ENCODE peak calls at places on chromosomes 16 and 17, in four cellular contexts. One of them, this sample, is unnamed.

GRCh38 chr16:79092846-79093245 is 507.7 kb downstream of the MAF start:
- DNase-seq in anterior cingulate cortex: no peak
- DNase-seq in posterior cingulate gyrus: no peak
- DNase-seq in left ventricle myocardium inferior: no peak
- DNase-seq in this sample: no peak

GRCh38 chr17:78541488-78542237 is 35.5 kb downstream of the DNAH17 start:
- DNase-seq in anterior cingulate cortex: no peak
- DNase-seq in posterior cingulate gyrus: no peak
- DNase-seq in left ventricle myocardium inferior: no peak
- DNase-seq in this sample: no peak

GRCh38 chr17:9079461-9080103 is 58.3 kb downstream of the NTN1 start:
- DNase-seq in anterior cingulate cortex: no peak
- DNase-seq in posterior cingulate gyrus: no peak
- DNase-seq in left ventricle myocardium inferior: no peak
- DNase-seq in this sample: no peak

GRCh38 chr16:55505333-55506015 is 3.4 kb upstream of the LPCAT2 start:
- DNase-seq in anterior cingulate cortex: no peak
- DNase-seq in posterior cingulate gyrus: no peak
- DNase-seq in left ventricle myocardium inferior: no peak
- DNase-seq in this sample: no peak

GRCh38 chr16:6576646-6577045 is 756.0 kb upstream of the RBFOX1 start:
- DNase-seq in anterior cingulate cortex: no peak
- DNase-seq in posterior cingulate gyrus: no peak
- DNase-seq in left ventricle myocardium inferior: no peak
- DNase-seq in this sample: no peak

GRCh38 chr17:35046740-35047283 is 16.7 kb downstream of the RFFL start:
- DNase-seq in anterior cingulate cortex: no peak
- DNase-seq in posterior cingulate gyrus: no peak
- DNase-seq in left ventricle myocardium inferior: no peak
- DNase-seq in this sample: peak; percentile 56

GRCh38 chr16:55297910-55298175 is 26.2 kb upstream of the IRX6 start:
- DNase-seq in anterior cingulate cortex: no peak
- DNase-seq in posterior cingulate gyrus: no peak
- DNase-seq in left ventricle myocardium inferior: no peak
- DNase-seq in this sample: no peak

GRCh38 chr16:15772579-15773293 is 84.1 kb downstream of the MYH11 start:
- DNase-seq in anterior cingulate cortex: no peak
- DNase-seq in posterior cingulate gyrus: no peak
- DNase-seq in left ventricle myocardium inferior: no peak
- DNase-seq in this sample: no peak

GRCh38 chr17:41919165-41919817 is 540 bp upstream of the ACLY start:
- DNase-seq in anterior cingulate cortex: peak; percentile 56
- DNase-seq in posterior cingulate gyrus: no peak
- DNase-seq in left ventricle myocardium inferior: no peak
- DNase-seq in this sample: no peak

GRCh38 chr16:86509759-86510464 is 415 bp upstream of the FOXF1 start:
- DNase-seq in anterior cingulate cortex: no peak
- DNase-seq in posterior cingulate gyrus: no peak
- DNase-seq in left ventricle myocardium inferior: peak; percentile 37
- DNase-seq in this sample: peak; percentile 33

GRCh38 chr17:63944736-63945499 is 12.8 kb upstream of the CD79B start:
- DNase-seq in anterior cingulate cortex: no peak
- DNase-seq in posterior cingulate gyrus: no peak
- DNase-seq in left ventricle myocardium inferior: no peak
- DNase-seq in this sample: no peak

GRCh38 chr17:73976676-73977521 is 226.6 kb upstream of the RPL38 start:
- DNase-seq in anterior cingulate cortex: no peak
- DNase-seq in posterior cingulate gyrus: no peak
- DNase-seq in left ventricle myocardium inferior: no peak
- DNase-seq in this sample: no peak

GRCh38 chr17:1713878-1714487 is 3.8 kb upstream of the TLCD2 start:
- DNase-seq in anterior cingulate cortex: no peak
- DNase-seq in posterior cingulate gyrus: no peak
- DNase-seq in left ventricle myocardium inferior: no peak
- DNase-seq in this sample: no peak

GRCh38 chr17:17151055-17151454 is 55.1 kb downstream of the PLD6 start:
- DNase-seq in anterior cingulate cortex: no peak
- DNase-seq in posterior cingulate gyrus: no peak
- DNase-seq in left ventricle myocardium inferior: no peak
- DNase-seq in this sample: peak; percentile 52

GRCh38 chr16:84700518-84701277 is 898 bp downstream of the USP10 start:
- DNase-seq in anterior cingulate cortex: peak; percentile 17
- DNase-seq in posterior cingulate gyrus: no peak
- DNase-seq in left ventricle myocardium inferior: no peak
- DNase-seq in this sample: no peak

GRCh38 chr17:9346296-9346926 is 229.2 kb downstream of the STX8 start:
- DNase-seq in anterior cingulate cortex: no peak
- DNase-seq in posterior cingulate gyrus: no peak
- DNase-seq in left ventricle myocardium inferior: no peak
- DNase-seq in this sample: no peak

This sample was measured in skeletal muscle cell.